ENCODE peak calls at places on chromosomes 6 and 20, in eight cellular contexts. S, O, N, Q, B, H, G and K are unnamed samples.

GRCh38 chr6:156697224-156697623 is 80.0 kb upstream of the ARID1B start:
- DNase-seq in S (peak; percentile 48), O (no peak), N (no peak), Q (no peak), B (no peak), H (no peak), G (no peak), K (no peak)

GRCh38 chr6:118528129-118528528 is 20.0 kb upstream of the PLN start:
- DNase-seq in S (no peak), O (no peak), N (no peak), Q (no peak), B (no peak), H (no peak), G (no peak), K (no peak)

GRCh38 chr6:126553856-126554255 is 213.9 kb downstream of the CENPW start:
- DNase-seq in S (no peak), O (no peak), N (no peak), Q (no peak), B (no peak), H (no peak), G (no peak), K (no peak)

GRCh38 chr20:49790077-49790798 is 22.4 kb upstream of the SLC9A8 start:
- DNase-seq in S (no peak), O (no peak), N (no peak), Q (no peak), B (no peak), H (no peak), G (no peak), K (peak; percentile 72)

GRCh38 chr6:2492686-2493523 is 247.5 kb upstream of the GMDS start:
- DNase-seq in S (no peak), O (no peak), N (no peak), Q (no peak), B (no peak), H (no peak), G (no peak), K (no peak)

GRCh38 chr6:168611691-168612090 is 170.7 kb downstream of the SMOC2 start:
- DNase-seq in S (no peak), O (no peak), N (no peak), Q (no peak), B (no peak), H (no peak), G (no peak), K (no peak)

GRCh38 chr20:50645253-50646068 is 45.9 kb downstream of the RIPOR3 start:
- DNase-seq in S (no peak), O (peak; percentile 92), N (peak; percentile 69), Q (peak; percentile 100), B (no peak), H (peak; percentile 94), G (peak; percentile 59), K (peak; percentile 96)

GRCh38 chr20:19212524-19213502 is at the start of gene SLC24A3:
- DNase-seq in S (peak; percentile 49), O (peak; percentile 78), N (peak; percentile 88), Q (no peak), B (no peak), H (no peak), G (peak; percentile 90), K (peak; percentile 94)

GRCh38 chr6:103983000-103983399 is 876.7 kb downstream of the HACE1 start:
- DNase-seq in S (no peak), O (no peak), N (no peak), Q (no peak), B (no peak), H (no peak), G (no peak), K (no peak)

GRCh38 chr6:18680842-18681241 is 293.7 kb downstream of the RNF144B start:
- DNase-seq in S (no peak), O (no peak), N (no peak), Q (no peak), B (no peak), H (no peak), G (no peak), K (no peak)

GRCh38 chr6:111721677-111722219 is 116.1 kb upstream of the TRAF3IP2 start:
- DNase-seq in S (no peak), O (no peak), N (peak; percentile 35), Q (peak; percentile 29), B (peak; percentile 20), H (no peak), G (no peak), K (no peak)

GRCh38 chr6:92047152-92047551 is 1372.2 kb downstream of the EPHA7 start:
- DNase-seq in S (no peak), O (no peak), N (no peak), Q (no peak), B (no peak), H (no peak), G (no peak), K (no peak)

GRCh38 chr6:13563009-13563408 is 11.4 kb upstream of the SIRT5 start:
- DNase-seq in S (no peak), O (no peak), N (no peak), Q (no peak), B (no peak), H (no peak), G (no peak), K (no peak)

GRCh38 chr6:42269553-42269952 is 51.9 kb upstream of the MRPS10 start:
- DNase-seq in S (peak; percentile 58), O (peak; percentile 53), N (no peak), Q (no peak), B (no peak), H (no peak), G (no peak), K (peak; percentile 68)

GRCh38 chr6:131764350-131764749 is 43.5 kb upstream of the ENPP1 start:
- DNase-seq in S (no peak), O (no peak), N (no peak), Q (no peak), B (no peak), H (no peak), G (no peak), K (no peak)

GRCh38 chr6:30990422-30991086 is 7.0 kb downstream of the MUC21 start:
- DNase-seq in S (no peak), O (no peak), N (no peak), Q (no peak), B (no peak), H (no peak), G (no peak), K (no peak)

GRCh38 chr20:6866741-6867140 is 99.3 kb downstream of the BMP2 start:
- DNase-seq in S (no peak), O (no peak), N (no peak), Q (no peak), B (no peak), H (no peak), G (no peak), K (no peak)

GRCh38 chr20:8060977-8061376 is 41.4 kb upstream of the TMX4 start:
- DNase-seq in S (no peak), O (no peak), N (no peak), Q (no peak), B (no peak), H (no peak), G (no peak), K (no peak)

GRCh38 chr6:107344383-107344782 is 115.0 kb downstream of the PDSS2 start:
- DNase-seq in S (no peak), O (no peak), N (no peak), Q (no peak), B (no peak), H (no peak), G (no peak), K (no peak)

GRCh38 chr6:4021862-4022715 is 56.8 kb downstream of the FAM217A start:
- DNase-seq in S (no peak), O (no peak), N (no peak), Q (no peak), B (peak; percentile 12), H (peak; percentile 9), G (no peak), K (no peak)

GRCh38 chr20:49281059-49281912 is 3.4 kb upstream of the ZNFX1 start:
- DNase-seq in S (no peak), O (no peak), N (no peak), Q (no peak), B (no peak), H (no peak), G (no peak), K (no peak)

GRCh38 chr20:58701431-58702160 is 9.0 kb downstream of the NPEPL1 start:
- DNase-seq in S (no peak), O (peak; percentile 15), N (no peak), Q (no peak), B (no peak), H (no peak), G (no peak), K (peak; percentile 62)

GRCh38 chr20:41696428-41696827 is 78.3 kb upstream of the CHD6 start:
- DNase-seq in S (no peak), O (no peak), N (no peak), Q (no peak), B (no peak), H (no peak), G (no peak), K (no peak)

GRCh38 chr20:50292324-50293243 is 102.0 kb downstream of the CEBPB start:
- DNase-seq in S (no peak), O (peak; percentile 91), N (no peak), Q (peak; percentile 98), B (no peak), H (peak; percentile 90), G (peak; percentile 93), K (peak; percentile 99)

GRCh38 chr6:138833819-138834539 is 38.1 kb downstream of the ECT2L start:
- DNase-seq in S (no peak), O (no peak), N (no peak), Q (no peak), B (no peak), H (no peak), G (no peak), K (no peak)

GRCh38 chr6:49551126-49551865 is 828 bp downstream of the C6orf141 start:
- DNase-seq in S (no peak), O (peak; percentile 26), N (peak; percentile 35), Q (no peak), B (no peak), H (peak; percentile 23), G (no peak), K (peak; percentile 72)

GRCh38 chr6:29722773-29723665 is at the start of gene HLA-F:
- DNase-seq in S (peak; percentile 88), O (peak; percentile 89), N (peak; percentile 48), Q (peak; percentile 94), B (peak; percentile 79), H (peak; percentile 88), G (peak; percentile 89), K (peak; percentile 92)

GRCh38 chr6:14505391-14505790 is 387.8 kb downstream of the CD83 start:
- DNase-seq in S (no peak), O (no peak), N (no peak), Q (no peak), B (no peak), H (no peak), G (no peak), K (no peak)

GRCh38 chr20:1860446-1860845 is 34.8 kb upstream of the SIRPA start:
- DNase-seq in S (no peak), O (no peak), N (no peak), Q (peak; percentile 39), B (no peak), H (peak; percentile 59), G (no peak), K (no peak)

GRCh38 chr6:121319112-121319553 is 15.1 kb downstream of the TBC1D32 start:
- DNase-seq in S (no peak), O (no peak), N (no peak), Q (no peak), B (no peak), H (no peak), G (no peak), K (no peak)